ENCODE peak calls at places on chromosomes 2 and 18, in six cellular contexts. A is SK-N-SH, Y is GM12878, H is A549, E is HepG2, I is H1. J is an unnamed sample.

GRCh38 chr2:235607541-235608199 is 113.8 kb downstream of the AGAP1 start:
- DNase-seq in A (no peak), Y (no peak), H (no peak), E (no peak), I (no peak), J (no peak)

GRCh38 chr18:74598350-74599001 is 806 bp downstream of the ZNF407 start:
- DNase-seq in A (peak; percentile 85), Y (no peak), H (peak; percentile 31), E (peak; percentile 60), I (peak; percentile 72), J (peak; percentile 82)

GRCh38 chr2:7773362-7773973 is 856.3 kb downstream of the RNF144A start:
- DNase-seq in A (no peak), Y (peak; percentile 91), H (no peak), E (no peak), I (no peak), J (peak; percentile 94)

GRCh38 chr18:75210274-75211001 is at the start of gene TSHZ1:
- DNase-seq in A (peak; percentile 79), Y (peak; percentile 59), H (peak; percentile 51), E (peak; percentile 85), I (no peak), J (peak; percentile 90)

GRCh38 chr2:11726384-11726783 is 20.0 kb upstream of the LPIN1 start:
- DNase-seq in A (peak; percentile 78), Y (no peak), H (no peak), E (no peak), I (no peak), J (no peak)

GRCh38 chr2:177175917-177176668 is 36.5 kb upstream of the HNRNPA3 start:
- DNase-seq in A (no peak), Y (no peak), H (no peak), E (peak; percentile 70), I (no peak), J (no peak)

GRCh38 chr2:165161510-165161909 is 42.3 kb downstream of the SCN3A start:
- DNase-seq in A (no peak), Y (no peak), H (no peak), E (no peak), I (no peak), J (no peak)

GRCh38 chr2:86225581-86225980 is 26.3 kb downstream of the MRPL35 start:
- DNase-seq in A (no peak), Y (peak; percentile 57), H (no peak), E (no peak), I (no peak), J (peak; percentile 70)

GRCh38 chr2:66301073-66301766 is 133.7 kb upstream of the MEIS1 start:
- DNase-seq in A (no peak), Y (no peak), H (no peak), E (no peak), I (no peak), J (no peak)

GRCh38 chr2:160411167-160411566 is 82.4 kb downstream of the RBMS1 start:
- DNase-seq in A (no peak), Y (no peak), H (no peak), E (no peak), I (no peak), J (peak; percentile 78)

GRCh38 chr18:23397907-23398306 is 55.2 kb upstream of the RIOK3 start:
- DNase-seq in A (no peak), Y (no peak), H (no peak), E (no peak), I (no peak), J (no peak)

GRCh38 chr2:219642064-219642444 is 14.6 kb downstream of the SLC4A3 start:
- DNase-seq in A (no peak), Y (no peak), H (no peak), E (no peak), I (no peak), J (no peak)

GRCh38 chr2:191894681-191895147 is 47.8 kb upstream of the CAVIN2 start:
- DNase-seq in A (no peak), Y (no peak), H (peak; percentile 14), E (no peak), I (no peak), J (no peak)

GRCh38 chr2:107932986-107933385 is 53.3 kb upstream of the SLC5A7 start:
- DNase-seq in A (no peak), Y (no peak), H (no peak), E (no peak), I (no peak), J (peak; percentile 14)

GRCh38 chr18:37393945-37394609 is 171.5 kb downstream of the CELF4 start:
- DNase-seq in A (peak; percentile 97), Y (no peak), H (peak; percentile 43), E (no peak), I (peak; percentile 89), J (no peak)

GRCh38 chr2:208183937-208184336 is 5.9 kb downstream of the C2orf80 start:
- DNase-seq in A (no peak), Y (no peak), H (no peak), E (no peak), I (no peak), J (no peak)

GRCh38 chr2:88116669-88117432 is 11.0 kb downstream of the FABP1 start:
- DNase-seq in A (no peak), Y (no peak), H (no peak), E (no peak), I (no peak), J (no peak)

DNA sequence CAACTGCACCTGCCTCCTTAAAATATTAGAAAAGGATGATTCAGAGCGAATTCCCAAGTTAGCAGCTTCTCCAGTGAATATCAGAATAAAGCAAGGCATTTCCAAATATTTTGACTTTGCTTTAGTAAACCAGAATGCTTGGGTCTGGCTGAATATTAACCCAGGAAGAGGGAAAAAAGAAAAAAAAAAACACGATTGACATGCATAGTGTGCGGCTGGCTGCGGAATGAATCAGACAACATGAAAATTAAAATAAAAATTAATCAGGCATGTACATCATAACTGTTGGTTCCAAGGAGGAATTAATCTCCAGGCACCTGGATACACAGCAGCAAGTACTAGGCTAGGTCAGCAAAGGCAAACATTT is 105.8 kb upstream of the NCKAP5 start:
- DNase-seq in A (no peak), Y (no peak), H (no peak), E (no peak), I (no peak), J (no peak)
- H3K4me3 ChIP-seq in A (no peak overlapping the region), Y (no peak overlapping the region), H (peak overlapping the region; percentile 39), E (no peak overlapping the region), I (no peak overlapping the region), J (no peak overlapping the region)

GRCh38 chr2:25566694-25567093 is 106.7 kb downstream of the DTNB start:
- DNase-seq in A (no peak), Y (peak; percentile 75), H (no peak), E (no peak), I (no peak), J (peak; percentile 81)
- TF ChIP-seq CTCF in A (no peak), Y (no peak), H (no peak), E (no peak), I (no peak), J (no peak)

GRCh38 chr2:229917793-229918192 is 4.0 kb downstream of the TRIP12 start:
- DNase-seq in A (no peak), Y (no peak), H (no peak), E (no peak), I (no peak), J (no peak)

GRCh38 chr2:229921101-229921891 is 513 bp downstream of the TRIP12 start:
- DNase-seq in A (peak; percentile 79), Y (no peak), H (peak; percentile 51), E (peak; percentile 80), I (peak; percentile 76), J (peak; percentile 80)

GRCh38 chr2:229921892-229922448 is at the start of gene TRIP12:
- DNase-seq in A (peak; percentile 95), Y (peak; percentile 88), H (peak; percentile 87), E (peak; percentile 95), I (peak; percentile 97), J (peak; percentile 99)

GRCh38 chr2:229922449-229923386 is at the start of gene FBXO36:
- DNase-seq in A (peak; percentile 73), Y (no peak), H (peak; percentile 37), E (peak; percentile 65), I (no peak), J (peak; percentile 84)

DNA sequence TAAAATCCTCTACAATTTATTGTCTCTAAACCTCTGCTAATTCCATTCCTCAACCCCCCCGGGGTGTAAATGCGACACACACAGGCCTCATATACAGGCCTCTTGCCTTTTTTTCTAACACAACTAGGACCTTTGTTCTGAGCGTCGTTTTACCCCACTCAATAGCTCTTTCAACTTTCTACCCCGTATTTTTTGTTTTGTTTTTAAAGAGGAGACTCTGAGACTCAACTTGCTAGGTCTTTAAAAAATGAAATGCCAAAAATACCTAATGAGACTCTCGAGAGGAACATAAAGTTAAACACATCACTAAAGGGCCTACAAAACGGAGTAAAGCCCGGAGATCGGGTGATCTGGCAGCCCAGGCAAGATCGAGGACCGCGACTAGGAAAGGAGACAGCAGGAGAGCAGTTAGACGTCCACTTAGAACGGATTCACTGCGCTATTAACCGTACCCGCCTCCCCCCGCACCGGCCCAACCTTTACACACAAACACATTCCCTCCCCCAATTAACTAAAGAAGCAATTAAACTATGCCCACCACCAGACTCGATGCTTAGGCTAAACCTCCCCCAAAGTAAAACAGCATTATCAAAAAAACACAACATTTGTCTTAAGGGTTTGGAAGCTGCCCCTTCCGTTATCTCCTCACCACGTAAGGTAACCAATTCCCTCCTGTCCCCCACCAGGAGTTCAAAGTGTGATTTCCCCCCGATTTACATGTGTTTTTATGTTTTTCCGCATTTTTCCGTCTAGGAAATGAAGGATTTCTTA is 1.6 kb downstream of the TRIP12 start:
- DNase-seq in A (no peak), Y (no peak), H (no peak), E (peak; percentile 27), I (no peak), J (peak; percentile 60)
- TF ChIP-seq MAX in A (no peak), Y (no peak), H (no peak), E (no peak), I (no peak), J (no peak)

GRCh38 chr2:46471-47345 is at the start of gene FAM110C:
- DNase-seq in A (peak; percentile 76), Y (no peak), H (peak; percentile 16), E (peak; percentile 48), I (peak; percentile 83), J (no peak)

GRCh38 chr2:46131-46470 is 204 bp downstream of the FAM110C start:
- DNase-seq in A (peak; percentile 65), Y (no peak), H (no peak), E (no peak), I (no peak), J (no peak)

GRCh38 chr2:45342-46130 is 769 bp downstream of the FAM110C start:
- DNase-seq in A (peak; percentile 30), Y (no peak), H (peak; percentile 15), E (no peak), I (peak; percentile 61), J (no peak)

GRCh38 chr2:44748-45341 is 1.5 kb downstream of the FAM110C start:
- DNase-seq in A (no peak), Y (no peak), H (no peak), E (no peak), I (no peak), J (no peak)

DNA sequence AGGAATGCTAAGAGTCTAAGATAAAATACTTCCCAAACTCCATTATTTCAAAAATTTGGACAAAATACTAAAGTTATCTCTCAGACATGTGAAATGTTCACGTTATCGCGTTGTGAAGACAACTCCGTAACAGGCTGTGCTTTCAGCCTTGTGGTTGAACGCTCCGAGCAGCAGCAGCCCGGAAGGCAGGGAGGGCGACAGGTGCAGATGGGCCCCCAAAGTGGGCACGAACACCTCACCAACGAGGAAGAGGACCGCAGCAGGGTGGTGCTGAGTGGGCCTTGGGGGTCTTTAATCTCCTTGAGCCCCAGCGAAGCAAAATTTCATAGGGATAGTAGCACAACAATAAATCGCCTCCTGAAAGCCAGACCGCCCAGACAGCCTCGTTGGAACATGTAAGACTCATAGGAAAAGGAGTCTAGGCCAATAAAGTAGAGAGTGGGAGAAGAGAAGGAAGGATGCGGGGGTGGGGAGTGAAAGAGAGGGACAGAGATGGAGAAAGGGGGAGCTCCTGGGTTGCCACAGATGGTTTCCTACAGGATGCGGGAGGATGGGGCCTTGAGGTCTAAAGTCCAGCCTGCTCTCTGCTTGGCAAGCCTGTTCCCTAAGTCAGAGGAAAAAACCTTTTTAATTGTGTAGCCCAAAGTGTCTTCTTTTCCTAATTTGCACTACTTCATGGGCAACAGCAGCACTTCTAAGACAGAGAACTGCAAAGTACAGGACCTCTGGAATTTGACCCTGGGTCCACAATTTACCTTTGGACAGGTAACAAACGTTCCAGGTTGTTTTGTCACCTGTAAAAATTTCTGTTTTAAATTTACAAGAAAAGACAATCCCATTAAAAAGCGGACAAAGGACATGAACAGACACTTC is 1.3 kb upstream of the FAM110C start:
- DNase-seq in A (no peak), Y (no peak), H (no peak), E (no peak), I (no peak), J (no peak)
- H3K4me3 ChIP-seq in A (no peak overlapping the region), Y (no peak overlapping the region), H (no peak overlapping the region), E (peak overlapping the region; percentile 57), I (peak overlapping the region; percentile 75), J (no peak overlapping the region)

J was measured in NB4.